ENCODE peak calls at places on chromosomes 4 and X, in nine cellular contexts. J is K562, Y is GM23338, G is GM12878, W is HCT116, M is SK-N-SH, I is A549, C is HL-60, Q is HepG2. A is an unnamed sample.

GRCh38 chr4:6658204-6658585 is 17.7 kb downstream of the MRFAP1 start:
- DNase-seq in Y (peak; percentile 32), Q (no peak), M (no peak), C (no peak), I (no peak), G (no peak), J (no peak), W (no peak), A (no peak)

GRCh38 chr4:156294577-156294976 is 340.9 kb upstream of the CTSO start:
- DNase-seq in W (peak; percentile 76), Q (peak; percentile 35), J (no peak), Y (peak; percentile 68), I (peak; percentile 50), M (peak; percentile 6), G (no peak), C (no peak), A (no peak)

GRCh38 chr4:97475621-97476020 is 667.7 kb downstream of the STPG2 start:
- DNase-seq in I (no peak), C (no peak), G (no peak), J (no peak), M (no peak), Q (no peak), Y (no peak), W (no peak), A (no peak)

GRCh38 chr4:147361726-147362125 is 119.2 kb upstream of the EDNRA start:
- DNase-seq in G (no peak), Q (no peak), I (peak; percentile 45), M (no peak), J (no peak), C (no peak), Y (no peak), W (peak; percentile 61), A (no peak)

GRCh38 chrX:141924293-141924692 is 20.6 kb downstream of the MAGEC1 start:
- DNase-seq in Y (no peak), C (no peak), Q (no peak), M (no peak), I (no peak), J (no peak), G (no peak), W (no peak), A (no peak)

GRCh38 chr4:168797176-168797575 is 212.9 kb downstream of the CBR4 start:
- DNase-seq in M (no peak), I (peak; percentile 77), W (no peak), Q (peak; percentile 56), Y (no peak), J (no peak), G (no peak), C (peak; percentile 1), A (no peak)

GRCh38 chrX:136810493-136810892 is 29.8 kb upstream of the ARHGEF6 start:
- DNase-seq in W (no peak), J (no peak), C (no peak), Y (no peak), Q (no peak), I (no peak), M (no peak), G (no peak), A (no peak)

GRCh38 chrX:129013574-129013973 is 509.7 kb downstream of the SMARCA1 start:
- DNase-seq in G (no peak), M (no peak), I (peak; percentile 10), W (no peak), Y (peak; percentile 51), C (no peak), J (no peak), Q (no peak), A (no peak)

GRCh38 chrX:42089014-42089413 is 165.7 kb upstream of the CASK start:
- DNase-seq in Q (no peak), M (no peak), I (no peak), W (no peak), Y (peak; percentile 46), G (no peak), J (no peak), C (no peak), A (no peak)

GRCh38 chr4:113540859-113541258 is 220.7 kb downstream of the CAMK2D start:
- DNase-seq in C (no peak), Y (no peak), Q (no peak), I (no peak), W (peak; percentile 26), J (no peak), M (no peak), G (no peak), A (peak; percentile 28)

GRCh38 chr4:80266902-80267380 is 477 bp downstream of the FGF5 start:
- DNase-seq in Y (peak; percentile 49), J (peak; percentile 34), C (no peak), W (no peak), G (no peak), I (no peak), M (peak; percentile 59), Q (no peak), A (no peak)

DNA sequence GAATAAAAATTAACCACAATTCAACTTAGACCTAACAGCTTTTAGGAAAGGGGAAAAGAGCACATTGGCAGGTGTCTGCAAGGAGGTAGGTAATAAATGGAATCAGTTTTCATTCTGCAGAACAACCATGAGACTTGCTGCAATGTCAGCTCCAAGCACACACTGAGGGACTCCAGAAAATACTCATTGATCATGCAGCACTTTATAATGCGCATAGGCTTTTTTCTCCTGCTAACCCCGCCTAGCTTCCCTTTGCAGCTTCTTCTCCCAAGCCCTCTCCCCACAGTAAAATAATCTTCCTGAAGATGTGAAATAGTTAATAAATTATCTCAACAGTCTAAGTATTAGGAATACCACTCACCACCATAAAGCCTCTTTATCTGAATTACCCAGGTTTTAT is 36.9 kb downstream of the ANKRD17 start:
- DNase-seq in Y (peak; percentile 51), M (no peak), G (no peak), C (no peak), J (no peak), Q (no peak), W (no peak), I (no peak), A (no peak)
- H3K4me3 ChIP-seq in Y (peak overlapping the region; percentile 18), M (peak overlapping the region; percentile 46), G (no peak overlapping the region), C (no peak overlapping the region), J (peak overlapping the region; percentile 56), Q (no peak overlapping the region), W (no peak overlapping the region), I (no peak overlapping the region), A (no peak overlapping the region)

GRCh38 chr4:142815834-142816233 is 30.3 kb downstream of the INPP4B start:
- DNase-seq in G (no peak), W (peak; percentile 13), J (no peak), C (no peak), I (peak; percentile 23), Q (no peak), M (no peak), Y (no peak), A (no peak)

GRCh38 chr4:142813388-142813787 is 32.7 kb downstream of the INPP4B start:
- DNase-seq in Y (no peak), G (no peak), C (no peak), M (no peak), I (no peak), Q (no peak), W (no peak), J (no peak), A (no peak)

GRCh38 chr4:142818476-142818875 is 27.6 kb downstream of the INPP4B start:
- DNase-seq in M (no peak), J (no peak), Q (no peak), C (no peak), Y (no peak), I (no peak), G (no peak), W (peak; percentile 32), A (no peak)

GRCh38 chr4:142817442-142817841 is 28.7 kb downstream of the INPP4B start:
- DNase-seq in I (peak; percentile 17), W (peak; percentile 88), J (no peak), G (no peak), Y (no peak), C (peak; percentile 15), Q (no peak), M (no peak), A (no peak)

DNA sequence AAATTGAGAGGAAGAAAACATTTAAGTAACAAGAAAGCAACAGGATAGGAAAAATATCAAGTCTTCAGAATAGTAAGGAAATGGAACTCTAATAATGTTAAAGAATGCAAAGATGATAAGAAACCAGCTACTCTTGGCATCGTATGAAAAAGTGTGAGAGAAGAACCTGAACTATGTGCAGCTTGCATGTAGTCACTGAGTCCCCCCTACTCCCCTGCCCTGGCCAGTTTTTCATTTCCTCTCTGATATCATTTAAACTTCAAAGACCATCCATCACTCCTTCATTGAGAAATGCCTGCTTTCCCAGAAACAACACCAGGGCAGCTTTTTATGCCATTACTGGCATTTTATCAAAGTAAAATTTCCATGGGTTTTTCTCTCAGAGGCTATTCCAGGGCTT is 28.1 kb downstream of the INPP4B start:
- DNase-seq in Q (no peak), C (no peak), I (no peak), Y (no peak), G (no peak), J (no peak), M (no peak), W (peak; percentile 57), A (no peak)
- TF ChIP-seq REST in Q (no peak), C (no peak), I (no peak), Y (no peak), G (no peak), J (no peak), M (no peak), W (no peak), A (no peak)

GRCh38 chr4:112185334-112185733 is 40.1 kb downstream of the FAM241A start:
- DNase-seq in G (no peak), J (no peak), C (no peak), W (no peak), I (no peak), Q (no peak), Y (peak; percentile 4), M (no peak), A (no peak)

GRCh38 chr4:112190684-112191083 is 40.9 kb upstream of the AP1AR start:
- DNase-seq in M (no peak), Y (no peak), C (no peak), I (no peak), G (no peak), Q (no peak), J (no peak), W (no peak), A (no peak)

GRCh38 chr4:112184438-112184837 is 39.2 kb downstream of the FAM241A start:
- DNase-seq in Q (no peak), J (no peak), I (no peak), G (no peak), C (no peak), Y (no peak), W (no peak), M (no peak), A (no peak)

GRCh38 chr4:112185740-112186670 is 40.8 kb downstream of the FAM241A start:
- DNase-seq in Y (peak; percentile 33), G (no peak), J (no peak), Q (no peak), M (no peak), I (no peak), W (no peak), C (peak; percentile 81), A (no peak)

DNA sequence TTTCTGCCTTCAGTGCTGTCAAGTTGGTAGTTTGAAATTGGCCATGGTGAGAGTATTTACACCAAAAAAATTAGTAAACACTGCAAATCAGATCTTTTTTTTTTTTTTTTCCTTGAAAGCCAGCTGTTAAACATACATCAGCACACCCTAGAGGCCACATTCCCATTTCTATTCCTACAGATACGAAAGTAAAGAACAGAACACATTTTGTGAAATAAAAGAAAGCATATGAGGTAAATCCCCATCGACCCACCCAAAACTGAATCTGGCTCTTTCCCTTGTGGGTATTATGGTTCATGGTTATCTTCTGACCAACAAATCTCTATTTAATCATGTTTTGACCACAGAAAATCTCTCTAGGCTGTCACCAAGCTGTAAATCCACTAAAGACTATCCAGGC is 41.8 kb upstream of the AP1AR start:
- DNase-seq in Q (no peak), C (no peak), Y (peak; percentile 31), G (no peak), J (no peak), W (no peak), M (peak; percentile 30), I (peak; percentile 26), A (no peak)
- TF ChIP-seq CTCF in Q (peak; percentile 13), C (no peak), Y (peak; percentile 44), G (no peak), J (peak; percentile 11), W (peak; percentile 45), M (peak; percentile 39), I (peak; percentile 35), A (peak; percentile 30)

GRCh38 chr4:138090145-138090917 is 151.8 kb downstream of the SLC7A11 start:
- DNase-seq in M (peak; percentile 78), G (peak; percentile 17), J (peak; percentile 67), C (peak; percentile 3), I (peak; percentile 68), W (peak; percentile 76), Q (peak; percentile 64), Y (peak; percentile 71), A (peak; percentile 54)
- H3K4me3 ChIP-seq in M (peak overlapping the region; percentile 34), G (no peak overlapping the region), J (no peak overlapping the region), C (no peak overlapping the region), I (peak overlapping the region; percentile 29), W (peak overlapping the region; percentile 51), Q (peak overlapping the region; percentile 24), Y (no peak overlapping the region), A (no peak overlapping the region)

A was measured in Panc1.